ENCODE peak calls at places on chromosomes 2 and 18, in four cellular contexts. X is T-cell; E is stomach; J is activated naive CD4-positive, alpha-beta T cell treated with anti-CD3 and anti-CD28 coated beads, Interleukin-2, amount 50 U/mL, for 16 hours. S is an unnamed sample.

GRCh38 chr2:101063352-101063751 is 61.3 kb downstream of the RPL31 start:
- DNase-seq in E (no peak), X (no peak), J (no peak), S (no peak)

GRCh38 chr2:171411791-171412483 is 21.9 kb downstream of the METTL8 start:
- DNase-seq in X (no peak), E (no peak), J (no peak), S (no peak)

GRCh38 chr2:120552800-120553471 is 182.7 kb upstream of the GLI2 start:
- DNase-seq in X (no peak), E (peak; percentile 94), J (no peak), S (peak; percentile 84)

GRCh38 chr2:1800306-1800705 is 56.0 kb upstream of the PXDN start:
- DNase-seq in E (no peak), X (no peak), J (no peak), S (no peak)

GRCh38 chr2:173943738-173944137 is 21.4 kb downstream of the SP3 start:
- DNase-seq in X (no peak), E (no peak), J (no peak), S (no peak)

GRCh38 chr18:58468191-58468590 is 160.7 kb downstream of the ALPK2 start:
- DNase-seq in E (no peak), J (no peak), X (no peak), S (no peak)

GRCh38 chr18:46705521-46705920 is 48.5 kb upstream of the LOXHD1 start:
- DNase-seq in J (no peak), X (no peak), E (no peak), S (no peak)

GRCh38 chr2:29525921-29526320 is 395.5 kb downstream of the ALK start:
- DNase-seq in J (no peak), X (no peak), E (no peak), S (no peak)

GRCh38 chr2:81937944-81938343 is 1633.4 kb upstream of the LRRTM1 start:
- DNase-seq in J (no peak), E (no peak), X (no peak), S (no peak)

GRCh38 chr2:55861733-55862132 is 61.8 kb downstream of the EFEMP1 start:
- DNase-seq in E (no peak), J (no peak), X (no peak), S (no peak)

GRCh38 chr2:69387770-69388481 is 899 bp upstream of the GFPT1 start:
- DNase-seq in J (no peak), X (no peak), E (no peak), S (no peak)

GRCh38 chr2:173669888-173670287 is 295.3 kb downstream of the SP3 start:
- DNase-seq in X (no peak), E (no peak), J (no peak), S (no peak)

GRCh38 chr18:77622009-77622692 is 372.5 kb downstream of the GALR1 start:
- DNase-seq in X (no peak), J (no peak), E (no peak), S (no peak)

GRCh38 chr2:47007826-47008225 is 92.2 kb upstream of the MCFD2 start:
- DNase-seq in E (no peak), J (no peak), X (no peak), S (no peak)

GRCh38 chr2:54482725-54483124 is 26.6 kb downstream of the SPTBN1 start:
- DNase-seq in E (no peak), X (no peak), J (no peak), S (peak; percentile 17)

GRCh38 chr18:48547456-48548403 is 8.9 kb downstream of the CTIF start:
- DNase-seq in E (no peak), X (no peak), J (no peak), S (no peak)

GRCh38 chr2:112661656-112662305 is 16.0 kb downstream of the SLC20A1 start:
- DNase-seq in X (no peak), E (no peak), J (no peak), S (no peak)

GRCh38 chr2:26632624-26633185 is 8.5 kb downstream of the CIB4 start:
- DNase-seq in J (no peak), E (no peak), X (no peak), S (no peak)

GRCh38 chr2:164186596-164186995 is 434.7 kb downstream of the GRB14 start:
- DNase-seq in X (no peak), E (no peak), J (no peak), S (no peak)

GRCh38 chr2:25356088-25356487 is 14.4 kb upstream of the DNMT3A start:
- DNase-seq in J (no peak), X (no peak), E (no peak), S (no peak)

GRCh38 chr2:201532686-201533304 is 81.3 kb downstream of the STRADB start:
- DNase-seq in J (no peak), X (no peak), E (no peak), S (no peak)

GRCh38 chr2:240390091-240391073 is 45.1 kb upstream of the GPC1 start:
- DNase-seq in E (no peak), J (no peak), X (no peak), S (no peak)

GRCh38 chr2:231169475-231169874 is 29.0 kb upstream of the ARMC9 start:
- DNase-seq in E (no peak), J (no peak), X (no peak), S (no peak)

GRCh38 chr2:58515827-58516574 is 274.9 kb upstream of the FANCL start:
- DNase-seq in J (no peak), X (no peak), E (no peak), S (no peak)

GRCh38 chr2:46082531-46083485 is 214.4 kb upstream of the EPAS1 start:
- DNase-seq in X (no peak), J (no peak), E (no peak), S (peak; percentile 23)

GRCh38 chr2:153388246-153388645 is 90.3 kb downstream of the RPRM start:
- DNase-seq in E (no peak), J (no peak), X (no peak), S (no peak)

GRCh38 chr2:154194917-154195643 is 323.4 kb downstream of the GALNT13 start:
- DNase-seq in J (no peak), X (no peak), E (no peak), S (no peak)

GRCh38 chr2:224009605-224010330 is 29.3 kb downstream of the SERPINE2 start:
- DNase-seq in E (no peak), J (no peak), X (no peak), S (no peak)

S was measured in transverse colon.